ENCODE peak calls at places on chromosome 13, in four cellular contexts. W is GM12878, R is IMR-90, P is endothelial cell of umbilical vein. H is an unnamed sample.

GRCh38 chr13:74316531-74316930 is 182.3 kb upstream of the KLF12 start:
- DNase-seq in P (no peak), W (no peak), R (peak; percentile 1), H (no peak)

GRCh38 chr13:47457631-47458030 is 543.4 kb downstream of the SUCLA2 start:
- DNase-seq in P (no peak), R (peak; percentile 49), W (no peak), H (no peak)

GRCh38 chr13:51895906-51896888 is 34.4 kb downstream of the CCDC70 start:
- DNase-seq in R (peak; percentile 61), P (peak; percentile 63), W (no peak), H (peak; percentile 59)

GRCh38 chr13:27973956-27974662 is 5.0 kb upstream of the CDX2 start:
- DNase-seq in W (no peak), P (no peak), R (no peak), H (no peak)

GRCh38 chr13:67147257-67148218 is 82.6 kb downstream of the PCDH9 start:
- DNase-seq in P (peak; percentile 64), R (peak; percentile 72), W (no peak), H (peak; percentile 17)

GRCh38 chr13:29850213-29850898 is at the start of gene UBL3:
- DNase-seq in P (peak; percentile 97), R (peak; percentile 95), W (peak; percentile 62), H (peak; percentile 92)

GRCh38 chr13:112873851-112874750 is 94.9 kb upstream of the MCF2L start:
- DNase-seq in P (peak; percentile 61), W (no peak), R (peak; percentile 50), H (peak; percentile 73)

GRCh38 chr13:26719356-26719945 is 41.1 kb downstream of the GPR12 start:
- DNase-seq in P (peak; percentile 67), R (peak; percentile 4), W (no peak), H (peak; percentile 7)

GRCh38 chr13:83845121-83845520 is 37.2 kb downstream of the SLITRK1 start:
- DNase-seq in R (peak; percentile 4), W (no peak), P (no peak), H (no peak)

GRCh38 chr13:94641432-94641941 is 39.8 kb downstream of the GPR180 start:
- DNase-seq in W (no peak), R (peak; percentile 86), P (peak; percentile 86), H (no peak)

GRCh38 chr13:20462921-20463320 is 62.7 kb downstream of the CRYL1 start:
- DNase-seq in R (no peak), P (no peak), W (no peak), H (no peak)

GRCh38 chr13:86269511-86269910 is 470.3 kb upstream of the SLITRK6 start:
- DNase-seq in R (no peak), P (no peak), W (no peak), H (no peak)

GRCh38 chr13:49444517-49445395 is 682 bp downstream of the SETDB2 start:
- DNase-seq in P (no peak), R (peak; percentile 68), W (peak; percentile 46), H (peak; percentile 59)

GRCh38 chr13:69296130-69296529 is 811.5 kb upstream of the ATXN8OS start:
- DNase-seq in W (no peak), P (no peak), R (no peak), H (no peak)

GRCh38 chr13:21015284-21015683 is 46.1 kb downstream of the LATS2 start:
- DNase-seq in R (peak; percentile 66), P (no peak), W (no peak), H (no peak)

GRCh38 chr13:111474136-111475002 is 153.9 kb downstream of the TEX29 start:
- DNase-seq in W (no peak), R (peak; percentile 35), P (peak; percentile 20), H (peak; percentile 57)
- TF ChIP-seq FOS in W (no peak), R (no peak), P (no peak), H (no peak)

GRCh38 chr13:22698477-22698876 is 482.3 kb upstream of the SGCG start:
- DNase-seq in W (no peak), R (no peak), P (no peak), H (no peak)

GRCh38 chr13:22690756-22691155 is 490.0 kb upstream of the SGCG start:
- DNase-seq in P (no peak), W (no peak), R (no peak), H (no peak)

GRCh38 chr13:22696433-22696832 is 484.3 kb upstream of the SGCG start:
- DNase-seq in P (no peak), W (no peak), R (no peak), H (no peak)

GRCh38 chr13:22693691-22694090 is 487.1 kb upstream of the SGCG start:
- DNase-seq in W (no peak), P (no peak), R (no peak), H (no peak)
- TF ChIP-seq FOS in W (no peak), P (no peak), R (no peak), H (no peak)

GRCh38 chr13:92805766-92806165 is 420.8 kb upstream of the GPC6 start:
- DNase-seq in P (no peak), R (no peak), W (no peak), H (no peak)

GRCh38 chr13:92808007-92808406 is 418.6 kb upstream of the GPC6 start:
- DNase-seq in R (peak; percentile 45), W (no peak), P (no peak), H (no peak)

GRCh38 chr13:92806215-92806614 is 420.4 kb upstream of the GPC6 start:
- DNase-seq in P (no peak), W (no peak), R (no peak), H (no peak)

GRCh38 chr13:92804926-92805325 is 421.7 kb upstream of the GPC6 start:
- DNase-seq in W (no peak), R (no peak), P (no peak), H (no peak)

DNA sequence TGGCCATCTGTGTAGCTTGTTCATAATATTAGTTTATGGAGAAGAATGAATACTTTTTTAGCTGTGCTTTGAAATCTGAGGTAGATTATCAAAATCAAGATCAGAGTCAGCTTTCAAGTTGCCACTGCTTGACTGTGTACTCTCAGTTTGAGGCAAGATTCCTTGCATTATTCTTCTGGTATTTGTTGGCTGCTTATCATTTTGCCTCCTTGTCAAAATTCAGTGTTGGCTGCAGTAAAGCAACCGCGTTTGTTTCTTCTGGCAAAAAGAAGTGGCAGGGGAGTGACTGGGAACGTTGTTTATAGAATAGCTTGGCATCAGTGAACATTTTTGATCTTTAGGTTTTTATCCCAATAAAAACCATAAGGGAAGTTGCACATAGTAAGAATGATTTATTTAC is 419.3 kb upstream of the GPC6 start:
- DNase-seq in P (no peak), R (peak; percentile 26), W (no peak), H (no peak)
- TF ChIP-seq FOS in P (no peak), R (no peak), W (no peak), H (no peak)

GRCh38 chr13:38563739-38564138 is 123.1 kb upstream of the FREM2 start:
- DNase-seq in W (no peak), P (no peak), R (no peak), H (no peak)

GRCh38 chr13:38566526-38566925 is 120.4 kb upstream of the FREM2 start:
- DNase-seq in R (no peak), P (no peak), W (no peak), H (no peak)

GRCh38 chr13:38566023-38566422 is 120.9 kb upstream of the FREM2 start:
- DNase-seq in R (no peak), P (no peak), W (no peak), H (no peak)

GRCh38 chr13:38570706-38571105 is 116.2 kb upstream of the FREM2 start:
- DNase-seq in R (no peak), P (no peak), W (no peak), H (no peak)

GRCh38 chr13:38564751-38565150 is 122.1 kb upstream of the FREM2 start:
- DNase-seq in W (no peak), R (no peak), P (no peak), H (no peak)
- TF ChIP-seq FOS in W (no peak), R (no peak), P (no peak), H (no peak)